ENCODE peak calls at places on chromosomes 12 and 14, in eight cellular contexts. D is HTR-8/SVneo, U is mesothelial cell of epicardium, J is COLO829, N is upper lobe of right lung, V is posterior vena cava, H is dorsolateral prefrontal cortex, C is NCI-H1092 treated with DMSO at 0.1 percent for 48 hours. Y is an unnamed sample.

GRCh38 chr12:99200711-99201384 is 446.7 kb upstream of the GARIN6 start:
- DNase-seq in V (no peak), D (no peak), U (no peak), N (no peak), J (no peak), H (no peak), C (no peak), Y (no peak)

GRCh38 chr14:55848964-55849363 is 269.0 kb downstream of the KTN1 start:
- DNase-seq in J (peak), D (no peak), N (no peak), C (no peak), H (no peak), U (no peak), V (no peak), Y (no peak)

GRCh38 chr14:60648169-60648933 is 926 bp downstream of the SIX1 start:
- DNase-seq in C (peak), U (no peak), N (no peak), J (no peak), V (peak), D (no peak), H (no peak), Y (no peak)

GRCh38 chr14:72714094-72714493 is 179.8 kb downstream of the DPF3 start:
- DNase-seq in U (no peak), C (no peak), J (no peak), V (no peak), H (no peak), N (peak), D (no peak), Y (no peak)

GRCh38 chr14:34911209-34912150 is 36.3 kb upstream of the BAZ1A start:
- DNase-seq in J (peak), D (peak), H (no peak), C (no peak), V (no peak), U (no peak), N (no peak), Y (no peak)

GRCh38 chr14:93981316-93981715 is 4.9 kb upstream of the ASB2 start:
- DNase-seq in C (no peak), D (no peak), U (no peak), H (no peak), N (no peak), V (no peak), J (no peak), Y (no peak)

GRCh38 chr12:96212456-96213375 is 18.5 kb downstream of the ELK3 start:
- DNase-seq in H (no peak), C (no peak), N (no peak), D (no peak), J (no peak), V (no peak), U (no peak), Y (no peak)

GRCh38 chr14:101039031-101039754 is 135.7 kb upstream of the RTL1 start:
- DNase-seq in D (no peak), C (no peak), H (peak), J (no peak), N (no peak), U (no peak), V (peak), Y (no peak)

GRCh38 chr12:15789215-15790171 is at the start of gene EPS8:
- DNase-seq in C (peak), U (peak), J (peak), N (peak), D (peak), V (peak), H (peak), Y (peak)

Y was measured in thoracic aorta.